ENCODE peak calls at places on chromosomes 12 and 14, in six cellular contexts. One of them, this sample, is unnamed.
A peak's percentile ranks its signal among the peaks of the same experiment; 100 is the strongest.

GRCh38 chr12:89239534-89239933 is 112.8 kb downstream of the DUSP6 start:
- DNase-seq in ascending aorta: no peak
- DNase-seq in mammary epithelial cell: no peak
- DNase-seq in GM12865: no peak
- DNase-seq in uterus: no peak
- DNase-seq in HepG2: no peak
- DNase-seq in this sample: no peak

GRCh38 chr12:116959845-116960514 is 49.2 kb downstream of the FBXW8 start:
- DNase-seq in ascending aorta: no peak
- DNase-seq in mammary epithelial cell: no peak
- DNase-seq in GM12865: peak; percentile 85
- DNase-seq in uterus: no peak
- DNase-seq in HepG2: no peak
- DNase-seq in this sample: no peak

GRCh38 chr12:19894049-19894448 is 454.8 kb downstream of the AEBP2 start:
- DNase-seq in ascending aorta: no peak
- DNase-seq in mammary epithelial cell: peak; percentile 1
- DNase-seq in GM12865: peak; percentile 38
- DNase-seq in uterus: no peak
- DNase-seq in HepG2: no peak
- DNase-seq in this sample: no peak

GRCh38 chr12:108861878-108862587 is 4.7 kb upstream of the SSH1 start:
- DNase-seq in ascending aorta: no peak
- DNase-seq in mammary epithelial cell: no peak
- DNase-seq in GM12865: peak; percentile 74
- DNase-seq in uterus: no peak
- DNase-seq in HepG2: no peak
- DNase-seq in this sample: no peak

GRCh38 chr12:51836833-51837184 is 11.7 kb downstream of the FIGNL2 start:
- DNase-seq in ascending aorta: no peak
- DNase-seq in mammary epithelial cell: no peak
- DNase-seq in GM12865: no peak
- DNase-seq in uterus: no peak
- DNase-seq in HepG2: no peak
- DNase-seq in this sample: no peak

GRCh38 chr14:86530457-86530856 is 1000.5 kb downstream of the FLRT2 start:
- DNase-seq in ascending aorta: no peak
- DNase-seq in mammary epithelial cell: no peak
- DNase-seq in GM12865: no peak
- DNase-seq in uterus: no peak
- DNase-seq in HepG2: no peak
- DNase-seq in this sample: no peak

GRCh38 chr12:22046090-22046967 is at the start of gene CMAS:
- DNase-seq in ascending aorta: peak; percentile 88
- DNase-seq in mammary epithelial cell: peak; percentile 77
- DNase-seq in GM12865: peak; percentile 85
- DNase-seq in uterus: peak; percentile 79
- DNase-seq in HepG2: peak; percentile 36
- DNase-seq in this sample: peak; percentile 48

GRCh38 chr14:91288876-91289275 is 44.4 kb upstream of the GPR68 start:
- DNase-seq in ascending aorta: no peak
- DNase-seq in mammary epithelial cell: no peak
- DNase-seq in GM12865: no peak
- DNase-seq in uterus: no peak
- DNase-seq in HepG2: no peak
- DNase-seq in this sample: no peak

GRCh38 chr14:99195602-99196309 is 76.2 kb downstream of the BCL11B start:
- DNase-seq in ascending aorta: no peak
- DNase-seq in mammary epithelial cell: no peak
- DNase-seq in GM12865: no peak
- DNase-seq in uterus: no peak
- DNase-seq in HepG2: no peak
- DNase-seq in this sample: no peak

GRCh38 chr12:6471992-6472366 is 1.5 kb upstream of the VAMP1 start:
- DNase-seq in ascending aorta: no peak
- DNase-seq in mammary epithelial cell: peak; percentile 49
- DNase-seq in GM12865: no peak
- DNase-seq in uterus: no peak
- DNase-seq in HepG2: no peak
- DNase-seq in this sample: no peak

GRCh38 chr14:99272669-99273024 is 650 bp upstream of the BCL11B start:
- DNase-seq in ascending aorta: no peak
- DNase-seq in mammary epithelial cell: no peak
- DNase-seq in GM12865: no peak
- DNase-seq in uterus: no peak
- DNase-seq in HepG2: no peak
- DNase-seq in this sample: no peak

GRCh38 chr12:19129486-19130223 is at the start of gene PLEKHA5:
- DNase-seq in ascending aorta: peak; percentile 85
- DNase-seq in mammary epithelial cell: peak; percentile 63
- DNase-seq in GM12865: peak; percentile 58
- DNase-seq in uterus: peak; percentile 76
- DNase-seq in HepG2: peak; percentile 44
- DNase-seq in this sample: peak; percentile 21

GRCh38 chr12:44574586-44574985 is 301.5 kb downstream of the NELL2 start:
- DNase-seq in ascending aorta: no peak
- DNase-seq in mammary epithelial cell: no peak
- DNase-seq in GM12865: no peak
- DNase-seq in uterus: no peak
- DNase-seq in HepG2: no peak
- DNase-seq in this sample: no peak

GRCh38 chr14:103028161-103028767 is 29.1 kb downstream of the CDC42BPB start:
- DNase-seq in ascending aorta: peak; percentile 62
- DNase-seq in mammary epithelial cell: no peak
- DNase-seq in GM12865: peak; percentile 12
- DNase-seq in uterus: no peak
- DNase-seq in HepG2: no peak
- DNase-seq in this sample: no peak

GRCh38 chr12:112537710-112538396 is 119.1 kb downstream of the PTPN11 start:
- DNase-seq in ascending aorta: no peak
- DNase-seq in mammary epithelial cell: peak; percentile 8
- DNase-seq in GM12865: no peak
- DNase-seq in uterus: no peak
- DNase-seq in HepG2: peak; percentile 56
- DNase-seq in this sample: no peak

GRCh38 chr12:46361667-46362034 is 10.9 kb downstream of the SLC38A2 start:
- DNase-seq in ascending aorta: no peak
- DNase-seq in mammary epithelial cell: no peak
- DNase-seq in GM12865: no peak
- DNase-seq in uterus: no peak
- DNase-seq in HepG2: no peak
- DNase-seq in this sample: no peak

GRCh38 chr12:22275847-22276246 is 58.7 kb downstream of the ST8SIA1 start:
- DNase-seq in ascending aorta: peak; percentile 97
- DNase-seq in mammary epithelial cell: peak; percentile 97
- DNase-seq in GM12865: no peak
- DNase-seq in uterus: peak; percentile 94
- DNase-seq in HepG2: no peak
- DNase-seq in this sample: no peak

GRCh38 chr12:18492372-18493025 is 231.2 kb downstream of the PIK3C2G start:
- DNase-seq in ascending aorta: no peak
- DNase-seq in mammary epithelial cell: peak; percentile 8
- DNase-seq in GM12865: no peak
- DNase-seq in uterus: no peak
- DNase-seq in HepG2: no peak
- DNase-seq in this sample: no peak

GRCh38 chr12:71710276-71711125 is 24.6 kb downstream of the TMEM19 start:
- DNase-seq in ascending aorta: no peak
- DNase-seq in mammary epithelial cell: peak; percentile 97
- DNase-seq in GM12865: no peak
- DNase-seq in uterus: no peak
- DNase-seq in HepG2: peak; percentile 34
- DNase-seq in this sample: no peak

GRCh38 chr14:34785223-34786006 is 71.0 kb upstream of the CFL2 start:
- DNase-seq in ascending aorta: no peak
- DNase-seq in mammary epithelial cell: no peak
- DNase-seq in GM12865: peak; percentile 9
- DNase-seq in uterus: no peak
- DNase-seq in HepG2: no peak
- DNase-seq in this sample: no peak

GRCh38 chr14:24366664-24367505 is 1.1 kb upstream of the NFATC4 start:
- DNase-seq in ascending aorta: peak; percentile 96
- DNase-seq in mammary epithelial cell: peak; percentile 75
- DNase-seq in GM12865: peak; percentile 69
- DNase-seq in uterus: peak; percentile 96
- DNase-seq in HepG2: peak; percentile 92
- DNase-seq in this sample: peak; percentile 25

GRCh38 chr12:67676624-67677023 is 28.1 kb downstream of the DYRK2 start:
- DNase-seq in ascending aorta: no peak
- DNase-seq in mammary epithelial cell: peak; percentile 69
- DNase-seq in GM12865: no peak
- DNase-seq in uterus: no peak
- DNase-seq in HepG2: no peak
- DNase-seq in this sample: no peak

GRCh38 chr12:57261385-57261784 is 10.4 kb upstream of the STAC3 start:
- DNase-seq in ascending aorta: no peak
- DNase-seq in mammary epithelial cell: no peak
- DNase-seq in GM12865: no peak
- DNase-seq in uterus: no peak
- DNase-seq in HepG2: no peak
- DNase-seq in this sample: no peak

GRCh38 chr14:88522393-88522792 is 32.4 kb downstream of the PTPN21 start:
- DNase-seq in ascending aorta: no peak
- DNase-seq in mammary epithelial cell: no peak
- DNase-seq in GM12865: no peak
- DNase-seq in uterus: no peak
- DNase-seq in HepG2: no peak
- DNase-seq in this sample: no peak

GRCh38 chr12:109439181-109439580 is 37.9 kb downstream of the KCTD10 start:
- DNase-seq in ascending aorta: no peak
- DNase-seq in mammary epithelial cell: no peak
- DNase-seq in GM12865: no peak
- DNase-seq in uterus: no peak
- DNase-seq in HepG2: no peak
- DNase-seq in this sample: no peak

GRCh38 chr12:48021485-48022179 is 17.4 kb upstream of the COL2A1 start:
- DNase-seq in ascending aorta: no peak
- DNase-seq in mammary epithelial cell: no peak
- DNase-seq in GM12865: no peak
- DNase-seq in uterus: no peak
- DNase-seq in HepG2: no peak
- DNase-seq in this sample: no peak

GRCh38 chr14:53509227-53509822 is 356.2 kb upstream of the DDHD1 start:
- DNase-seq in ascending aorta: peak; percentile 72
- DNase-seq in mammary epithelial cell: peak; percentile 77
- DNase-seq in GM12865: no peak
- DNase-seq in uterus: peak; percentile 77
- DNase-seq in HepG2: no peak
- DNase-seq in this sample: no peak

GRCh38 chr12:92224685-92225331 is 79.2 kb upstream of the BTG1 start:
- DNase-seq in ascending aorta: no peak
- DNase-seq in mammary epithelial cell: peak; percentile 81
- DNase-seq in GM12865: no peak
- DNase-seq in uterus: peak; percentile 58
- DNase-seq in HepG2: no peak
- DNase-seq in this sample: no peak

GRCh38 chr12:121811434-121812319 is 7.9 kb downstream of the SETD1B start:
- DNase-seq in ascending aorta: peak; percentile 68
- DNase-seq in mammary epithelial cell: peak; percentile 43
- DNase-seq in GM12865: peak; percentile 65
- DNase-seq in uterus: peak; percentile 80
- DNase-seq in HepG2: peak; percentile 57
- DNase-seq in this sample: peak; percentile 78

GRCh38 chr12:52352951-52353350 is 14.3 kb downstream of the KRT85 start:
- DNase-seq in ascending aorta: peak; percentile 15
- DNase-seq in mammary epithelial cell: no peak
- DNase-seq in GM12865: no peak
- DNase-seq in uterus: no peak
- DNase-seq in HepG2: no peak
- DNase-seq in this sample: no peak

GRCh38 chr12:43285248-43285647 is 266.8 kb downstream of the ADAMTS20 start:
- DNase-seq in ascending aorta: no peak
- DNase-seq in mammary epithelial cell: peak; percentile 95
- DNase-seq in GM12865: no peak
- DNase-seq in uterus: no peak
- DNase-seq in HepG2: no peak
- DNase-seq in this sample: no peak

DNA sequence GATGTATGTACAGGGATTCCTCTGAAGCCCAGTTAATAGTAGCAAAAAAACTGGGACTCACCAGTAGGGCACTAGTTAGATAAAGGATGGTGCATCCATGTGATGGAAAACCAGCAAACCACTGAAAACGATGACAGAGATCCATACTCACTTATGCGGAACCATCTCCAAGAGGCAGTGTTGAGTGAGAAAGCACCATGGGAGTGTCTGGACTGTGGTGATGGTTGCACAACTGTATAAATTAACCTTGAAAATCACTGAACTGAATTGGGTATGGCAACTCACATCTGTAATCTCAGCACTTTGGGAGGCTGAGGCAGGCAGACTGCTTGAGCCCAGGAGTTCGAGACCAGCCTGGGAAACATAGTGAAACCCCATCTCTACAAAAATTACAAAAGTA is 53.6 kb upstream of the ZFP36L1 start:
- DNase-seq in ascending aorta: no peak
- DNase-seq in mammary epithelial cell: no peak
- DNase-seq in GM12865: no peak
- DNase-seq in uterus: no peak
- DNase-seq in HepG2: no peak
- DNase-seq in this sample: no peak
- TF ChIP-seq CTCF in ascending aorta: no peak
- TF ChIP-seq CTCF in mammary epithelial cell: no peak
- TF ChIP-seq CTCF in GM12865: no peak
- TF ChIP-seq CTCF in uterus: no peak
- TF ChIP-seq CTCF in HepG2: no peak
- TF ChIP-seq CTCF in this sample: no peak

GRCh38 chr14:92352158-92352985 is 29.4 kb downstream of the SLC24A4 start:
- DNase-seq in ascending aorta: no peak
- DNase-seq in mammary epithelial cell: peak; percentile 4
- DNase-seq in GM12865: peak; percentile 71
- DNase-seq in uterus: no peak
- DNase-seq in HepG2: peak; percentile 13
- DNase-seq in this sample: no peak
- TF ChIP-seq CTCF in ascending aorta: no peak
- TF ChIP-seq CTCF in mammary epithelial cell: peak; percentile 24
- TF ChIP-seq CTCF in GM12865: peak; percentile 53
- TF ChIP-seq CTCF in uterus: no peak
- TF ChIP-seq CTCF in HepG2: peak; percentile 37
- TF ChIP-seq CTCF in this sample: no peak

GRCh38 chr12:4355843-4356327 is 23.6 kb downstream of the FGF23 start:
- DNase-seq in ascending aorta: no peak
- DNase-seq in mammary epithelial cell: peak; percentile 9
- DNase-seq in GM12865: peak; percentile 72
- DNase-seq in uterus: no peak
- DNase-seq in HepG2: peak; percentile 28
- DNase-seq in this sample: no peak
- TF ChIP-seq CTCF in ascending aorta: no peak
- TF ChIP-seq CTCF in mammary epithelial cell: peak; percentile 63
- TF ChIP-seq CTCF in GM12865: peak; percentile 63
- TF ChIP-seq CTCF in uterus: no peak
- TF ChIP-seq CTCF in HepG2: peak; percentile 61
- TF ChIP-seq CTCF in this sample: no peak

GRCh38 chr14:73594491-73594890 is 2.8 kb downstream of the ACOT4 start:
- DNase-seq in ascending aorta: no peak
- DNase-seq in mammary epithelial cell: no peak
- DNase-seq in GM12865: no peak
- DNase-seq in uterus: no peak
- DNase-seq in HepG2: no peak
- DNase-seq in this sample: no peak

GRCh38 chr14:73589128-73589527 is 2.5 kb upstream of the ACOT4 start:
- DNase-seq in ascending aorta: no peak
- DNase-seq in mammary epithelial cell: no peak
- DNase-seq in GM12865: no peak
- DNase-seq in uterus: no peak
- DNase-seq in HepG2: no peak
- DNase-seq in this sample: no peak

GRCh38 chr14:73591690-73592448 is at the start of gene ACOT4:
- DNase-seq in ascending aorta: no peak
- DNase-seq in mammary epithelial cell: peak; percentile 14
- DNase-seq in GM12865: peak; percentile 78
- DNase-seq in uterus: no peak
- DNase-seq in HepG2: no peak
- DNase-seq in this sample: peak; percentile 60
- TF ChIP-seq CTCF in ascending aorta: no peak
- TF ChIP-seq CTCF in mammary epithelial cell: no peak
- TF ChIP-seq CTCF in GM12865: peak; percentile 37
- TF ChIP-seq CTCF in uterus: peak; percentile 17
- TF ChIP-seq CTCF in HepG2: peak; percentile 29
- TF ChIP-seq CTCF in this sample: no peak